ENCODE peak calls at places on chromosome 11, in four cellular contexts. G, K, E and I are unnamed samples.

GRCh38 chr11:121086866-121087265 is 14.2 kb upstream of the TECTA start:
- DNase-seq in G (no peak), K (no peak), E (no peak), I (no peak)

GRCh38 chr11:22566293-22566692 is 59.3 kb downstream of the FANCF start:
- DNase-seq in G (no peak), K (no peak), E (no peak), I (no peak)

GRCh38 chr11:85748455-85748891 is 62.5 kb downstream of the SYTL2 start:
- DNase-seq in G (no peak), K (no peak), E (no peak), I (peak; percentile 56)

GRCh38 chr11:131033151-131033651 is 116.9 kb upstream of the SNX19 start:
- DNase-seq in G (no peak), K (no peak), E (peak; percentile 54), I (peak; percentile 92)

GRCh38 chr11:77402218-77402556 is 71.7 kb downstream of the PAK1 start:
- DNase-seq in G (no peak), K (no peak), E (no peak), I (no peak)

GRCh38 chr11:34327804-34328631 is 29.8 kb downstream of the ABTB2 start:
- DNase-seq in G (no peak), K (no peak), E (no peak), I (no peak)

GRCh38 chr11:18392434-18393321 is 1.7 kb upstream of the LDHA start:
- DNase-seq in G (peak; percentile 78), K (no peak), E (no peak), I (no peak)

GRCh38 chr11:34972892-34973291 is 56.5 kb downstream of the PDHX start:
- DNase-seq in G (no peak), K (no peak), E (peak; percentile 93), I (no peak)

GRCh38 chr11:19861171-19861570 is 148.5 kb downstream of the NAV2 start:
- DNase-seq in G (no peak), K (no peak), E (no peak), I (no peak)

GRCh38 chr11:96259053-96259837 is 83.8 kb downstream of the MAML2 start:
- DNase-seq in G (no peak), K (no peak), E (no peak), I (peak; percentile 56)

GRCh38 chr11:134905513-134905912 is 493.5 kb upstream of the B3GAT1 start:
- DNase-seq in G (no peak), K (no peak), E (no peak), I (no peak)

GRCh38 chr11:95092549-95093324 is 3.1 kb downstream of the ENDOD1 start:
- DNase-seq in G (no peak), K (peak; percentile 29), E (no peak), I (peak; percentile 53)

GRCh38 chr11:75813126-75813525 is 1.9 kb upstream of the UVRAG start:
- DNase-seq in G (no peak), K (no peak), E (no peak), I (no peak)

GRCh38 chr11:74000770-74001169 is 8.1 kb downstream of the UCP3 start:
- DNase-seq in G (peak; percentile 35), K (no peak), E (no peak), I (no peak)

GRCh38 chr11:65574963-65575567 is 788 bp upstream of the EHBP1L1 start:
- DNase-seq in G (peak; percentile 87), K (no peak), E (no peak), I (no peak)

GRCh38 chr11:132101861-132102260 is 731.4 kb downstream of the NTM start:
- DNase-seq in G (no peak), K (no peak), E (no peak), I (no peak)

DNA sequence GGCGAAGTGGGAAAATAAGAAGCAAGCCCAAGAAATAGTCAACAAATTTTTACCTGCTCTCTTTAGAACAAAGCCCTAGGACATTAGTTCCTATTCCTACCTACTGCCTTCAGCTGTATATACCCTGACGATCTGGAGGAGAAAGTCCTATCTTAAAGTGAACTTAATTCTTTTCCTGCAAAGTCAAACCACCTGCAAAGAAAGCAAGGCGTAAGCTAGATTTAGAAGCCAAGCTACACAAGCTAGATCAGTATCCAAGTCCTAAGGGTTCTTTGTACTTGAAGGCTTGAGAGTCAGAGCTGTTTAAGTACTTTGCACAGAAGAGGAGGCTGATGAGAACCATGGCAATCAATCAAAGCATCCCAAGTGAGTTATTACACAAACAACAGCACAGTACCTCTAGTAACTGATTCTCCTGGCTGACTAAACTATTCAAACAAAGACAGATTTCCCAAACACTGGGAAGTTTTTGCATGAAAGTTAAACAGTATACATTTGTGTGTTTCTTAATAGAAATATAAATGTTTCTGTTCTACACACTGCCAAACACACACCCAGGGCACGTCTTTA is 1.9 kb downstream of the CDON start:
- DNase-seq in G (no peak), K (peak; percentile 32), E (no peak), I (no peak)
- H3K4me3 ChIP-seq in G (no peak overlapping the region), K (peak overlapping the region; percentile 76), E (no peak overlapping the region), I (no peak overlapping the region)

GRCh38 chr11:110090466-110091026 is 2.6 kb upstream of the ZC3H12C start:
- DNase-seq in G (no peak), K (no peak), E (no peak), I (no peak)

GRCh38 chr11:110093407-110094297 is 460 bp downstream of the ZC3H12C start:
- DNase-seq in G (peak; percentile 85), K (peak; percentile 67), E (no peak), I (no peak)

GRCh38 chr11:110094298-110095073 is 1.3 kb downstream of the ZC3H12C start:
- DNase-seq in G (no peak), K (no peak), E (no peak), I (no peak)

GRCh38 chr11:110091995-110092576 is 1.1 kb upstream of the ZC3H12C start:
- DNase-seq in G (no peak), K (peak; percentile 32), E (no peak), I (no peak)

DNA sequence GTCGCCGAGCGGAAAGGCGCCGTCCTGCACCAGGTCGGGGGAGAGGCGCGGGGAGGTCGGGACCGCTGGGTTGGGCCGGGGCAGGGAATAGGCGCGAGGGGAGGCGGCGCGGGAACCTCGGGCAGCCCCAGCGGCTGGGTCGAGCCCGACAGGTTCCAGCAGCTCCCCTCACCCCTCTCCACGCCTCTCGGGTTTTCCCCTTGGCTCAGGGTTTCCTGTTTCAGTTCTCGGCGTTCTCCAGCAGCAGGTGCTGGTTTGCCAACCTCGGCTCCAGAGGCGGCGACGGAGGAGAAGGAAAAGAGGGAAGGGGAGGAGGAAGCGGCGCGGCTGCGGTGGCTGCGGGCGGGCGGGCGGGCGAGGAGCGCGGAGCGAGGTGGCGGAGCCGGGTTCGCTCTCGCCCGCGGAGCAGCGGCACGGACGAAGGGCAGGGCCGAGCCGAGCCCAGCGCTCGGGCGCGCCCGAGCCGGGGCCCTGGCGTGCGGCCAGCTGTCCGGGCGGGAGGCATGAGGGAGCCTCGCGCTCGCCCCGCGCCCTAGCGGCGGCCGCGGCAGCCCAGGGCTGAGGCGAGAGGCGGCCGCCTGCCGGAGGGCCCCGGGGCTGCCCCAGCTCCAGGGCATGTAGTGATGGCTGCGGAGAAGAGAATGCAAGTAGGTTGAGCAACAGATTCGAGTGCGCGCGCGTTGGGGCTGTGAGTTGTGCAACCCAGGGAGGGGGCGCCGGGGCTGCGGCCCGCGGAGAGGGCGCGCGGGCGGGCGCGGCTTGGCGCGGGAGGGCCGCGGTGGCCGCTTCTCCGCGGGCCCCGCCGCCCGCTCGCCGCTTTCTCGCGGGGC is at the start of gene ZC3H12C:
- DNase-seq in G (peak; percentile 87), K (peak; percentile 92), E (no peak), I (peak; percentile 66)
- H3K4me3 ChIP-seq in G (peak within 1 kb of the TSS; percentile 55), K (peak within 1 kb of the TSS; percentile 83), E (peak within 1 kb of the TSS; percentile 72), I (peak within 1 kb of the TSS; percentile 81)

GRCh38 chr11:105033344-105033743 is 1.6 kb downstream of the CASP1 start:
- DNase-seq in G (no peak), K (no peak), E (no peak), I (no peak)
- H3K4me3 ChIP-seq in G (peak overlapping the region; percentile 47), K (no peak overlapping the region), E (no peak overlapping the region), I (no peak overlapping the region)

GRCh38 chr11:6894097-6894496 is 1.8 kb upstream of the OR2D2 start:
- DNase-seq in G (no peak), K (no peak), E (no peak), I (no peak)

GRCh38 chr11:6889835-6890234 is 2.5 kb downstream of the OR2D2 start:
- DNase-seq in G (no peak), K (no peak), E (no peak), I (no peak)

GRCh38 chr11:6888830-6889229 is 3.5 kb downstream of the OR2D2 start:
- DNase-seq in G (no peak), K (no peak), E (no peak), I (no peak)

GRCh38 chr11:6895010-6895409 is 2.7 kb upstream of the OR2D2 start:
- DNase-seq in G (no peak), K (no peak), E (no peak), I (no peak)

GRCh38 chr11:6892400-6892799 is at the start of gene OR2D2:
- DNase-seq in G (no peak), K (no peak), E (no peak), I (no peak)
- H3K4me3 ChIP-seq in G (no peak within 1 kb of the TSS), K (no peak within 1 kb of the TSS), E (no peak within 1 kb of the TSS), I (no peak within 1 kb of the TSS)

GRCh38 chr11:266676-267439 is 11.3 kb upstream of the NLRP6 start:
- DNase-seq in G (peak; percentile 83), K (no peak), E (no peak), I (no peak)
- H3K4me3 ChIP-seq in G (no peak overlapping the region), K (no peak overlapping the region), E (no peak overlapping the region), I (no peak overlapping the region)

GRCh38 chr11:371051-371450 is 1.8 kb downstream of the B4GALNT4 start:
- DNase-seq in G (no peak), K (no peak), E (no peak), I (no peak)
- H3K4me3 ChIP-seq in G (no peak overlapping the region), K (peak overlapping the region; percentile 81), E (no peak overlapping the region), I (no peak overlapping the region)

GRCh38 chr11:103906291-103906850 is 130.1 kb upstream of the DDI1 start:
- DNase-seq in G (no peak), K (no peak), E (no peak), I (no peak)

GRCh38 chr11:103901656-103902055 is 134.8 kb upstream of the DDI1 start:
- DNase-seq in G (no peak), K (no peak), E (no peak), I (no peak)

GRCh38 chr11:103903621-103904323 is 132.7 kb upstream of the DDI1 start:
- DNase-seq in G (no peak), K (no peak), E (no peak), I (no peak)

GRCh38 chr11:103903005-103903404 is 133.4 kb upstream of the DDI1 start:
- DNase-seq in G (no peak), K (no peak), E (no peak), I (no peak)

DNA sequence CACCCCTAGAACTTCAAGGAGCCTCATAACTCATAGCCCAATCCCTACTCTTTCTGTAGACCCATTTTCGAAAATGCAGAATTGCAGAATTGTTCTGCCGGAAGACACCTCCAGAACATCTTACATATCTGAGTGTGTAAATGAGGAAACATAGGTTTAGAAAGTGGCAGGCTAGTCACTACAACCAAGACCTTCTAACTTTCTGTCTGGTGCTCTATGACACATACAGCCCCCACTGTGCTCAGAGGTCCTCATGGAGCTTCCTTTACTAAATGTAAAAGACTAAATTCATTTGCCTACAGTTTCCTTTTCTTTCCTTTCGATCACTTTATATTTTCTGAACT is 132.1 kb upstream of the DDI1 start:
- DNase-seq in G (no peak), K (no peak), E (no peak), I (no peak)
- H3K4me3 ChIP-seq in G (no peak overlapping the region), K (no peak overlapping the region), E (no peak overlapping the region), I (no peak overlapping the region)